ENCODE peak calls at places on chromosomes 2 and 18, in ten cellular contexts. U is fibroblast of lung; E is activated B cell treated with CpG ODN at 0.5 μM for 24 hours; F is frontal cortex; I is Calu3; T is CD4-positive, alpha-beta T cell; J is AG08396; P is GM10248; O is CD8-positive, alpha-beta memory T cell; G is NB4. A is an unnamed sample.

GRCh38 chr2:135532581-135532980 is 1.3 kb downstream of the R3HDM1 start:
- DNase-seq in U (peak), E (no peak), F (no peak), I (no peak), T (no peak), J (no peak), P (no peak), O (no peak), G (no peak), A (no peak)

GRCh38 chr2:71526131-71526530 is 72.8 kb downstream of the DYSF start:
- DNase-seq in U (no peak), E (no peak), F (no peak), I (no peak), T (no peak), J (no peak), P (no peak), O (no peak), G (no peak), A (no peak)

GRCh38 chr2:212726403-212726802 is 187.8 kb upstream of the ERBB4 start:
- DNase-seq in U (no peak), E (no peak), F (no peak), I (no peak), T (no peak), J (no peak), P (no peak), O (no peak), G (no peak), A (no peak)

GRCh38 chr2:119008108-119008507 is 66.1 kb downstream of the MARCO start:
- DNase-seq in U (no peak), E (no peak), F (no peak), I (no peak), T (no peak), J (no peak), P (no peak), O (no peak), G (peak), A (no peak)

GRCh38 chr2:81858998-81859397 is 1554.4 kb upstream of the LRRTM1 start:
- DNase-seq in U (no peak), E (no peak), F (no peak), I (no peak), T (no peak), J (no peak), P (no peak), O (no peak), G (peak), A (no peak)

GRCh38 chr2:203706403-203706802 is at the start of gene CD28:
- DNase-seq in U (no peak), E (peak), F (no peak), I (no peak), T (peak), J (no peak), P (peak), O (peak), G (no peak), A (no peak)

GRCh38 chr2:3953117-3953516 is 249.7 kb downstream of the DCDC2C start:
- DNase-seq in U (no peak), E (no peak), F (no peak), I (no peak), T (no peak), J (no peak), P (no peak), O (no peak), G (no peak), A (no peak)

GRCh38 chr2:6664662-6665061 is 201.0 kb downstream of the CMPK2 start:
- DNase-seq in U (no peak), E (no peak), F (no peak), I (no peak), T (no peak), J (no peak), P (no peak), O (no peak), G (no peak), A (no peak)

GRCh38 chr2:228700638-228701037 is 519.2 kb upstream of the SPHKAP start:
- DNase-seq in U (peak), E (no peak), F (no peak), I (no peak), T (no peak), J (peak), P (no peak), O (no peak), G (no peak), A (no peak)

GRCh38 chr2:167827352-167828097 is 419.9 kb downstream of the STK39 start:
- DNase-seq in U (no peak), E (no peak), F (no peak), I (no peak), T (no peak), J (no peak), P (no peak), O (no peak), G (no peak), A (no peak)

GRCh38 chr18:44729631-44730101 is 49.0 kb downstream of the SETBP1 start:
- DNase-seq in U (peak), E (no peak), F (no peak), I (no peak), T (no peak), J (peak), P (no peak), O (no peak), G (peak), A (no peak)

GRCh38 chr2:221410487-221410886 is 161.6 kb downstream of the EPHA4 start:
- DNase-seq in U (no peak), E (no peak), F (no peak), I (no peak), T (no peak), J (no peak), P (no peak), O (no peak), G (no peak), A (no peak)

GRCh38 chr18:77044866-77045664 is 87.5 kb downstream of the MBP start:
- DNase-seq in U (no peak), E (no peak), F (no peak), I (no peak), T (no peak), J (no peak), P (no peak), O (no peak), G (no peak), A (no peak)

GRCh38 chr2:209864716-209865295 is 93.2 kb downstream of the UNC80 start:
- DNase-seq in U (no peak), E (no peak), F (no peak), I (no peak), T (no peak), J (no peak), P (no peak), O (no peak), G (no peak), A (no peak)

GRCh38 chr2:201698588-201699226 is at the start of gene MPP4:
- DNase-seq in U (peak), E (no peak), F (no peak), I (no peak), T (no peak), J (no peak), P (no peak), O (no peak), G (no peak), A (no peak)

GRCh38 chr2:152367547-152368250 is 32.7 kb downstream of the FMNL2 start:
- DNase-seq in U (peak), E (no peak), F (no peak), I (no peak), T (no peak), J (no peak), P (peak), O (no peak), G (no peak), A (no peak)

GRCh38 chr18:62118324-62118723 is 68.5 kb downstream of the PIGN start:
- DNase-seq in U (peak), E (no peak), F (no peak), I (no peak), T (no peak), J (peak), P (no peak), O (no peak), G (no peak), A (no peak)

GRCh38 chr2:8525582-8526402 is 156.1 kb upstream of the ID2 start:
- DNase-seq in U (peak), E (no peak), F (peak), I (peak), T (no peak), J (no peak), P (peak), O (no peak), G (peak), A (peak)

GRCh38 chr18:74373428-74373827 is 57.8 kb downstream of the C18orf63 start:
- DNase-seq in U (no peak), E (no peak), F (no peak), I (no peak), T (peak), J (no peak), P (no peak), O (peak), G (no peak), A (no peak)

GRCh38 chr2:25339791-25340339 is 1.9 kb downstream of the DNMT3A start:
- DNase-seq in U (no peak), E (no peak), F (no peak), I (no peak), T (no peak), J (no peak), P (no peak), O (peak), G (no peak), A (no peak)

GRCh38 chr2:46547223-46548102 is 68.1 kb downstream of the TMEM247 start:
- DNase-seq in U (no peak), E (no peak), F (no peak), I (no peak), T (no peak), J (no peak), P (no peak), O (no peak), G (peak), A (no peak)

GRCh38 chr2:37454851-37455762 is 110.7 kb downstream of the QPCT start:
- DNase-seq in U (peak), E (no peak), F (no peak), I (no peak), T (no peak), J (no peak), P (no peak), O (no peak), G (no peak), A (no peak)

GRCh38 chr2:106561356-106561755 is 74.2 kb downstream of the CD8B2 start:
- DNase-seq in U (no peak), E (no peak), F (no peak), I (no peak), T (no peak), J (no peak), P (no peak), O (no peak), G (no peak), A (no peak)

GRCh38 chr2:48712151-48712550 is 43.4 kb downstream of the LHCGR start:
- DNase-seq in U (no peak), E (no peak), F (no peak), I (no peak), T (no peak), J (no peak), P (no peak), O (no peak), G (no peak), A (no peak)

GRCh38 chr2:179991344-179991743 is 15.8 kb downstream of the CWC22 start:
- DNase-seq in U (no peak), E (no peak), F (no peak), I (peak), T (no peak), J (no peak), P (no peak), O (no peak), G (peak), A (no peak)

GRCh38 chr18:31102020-31102684 is at the start of gene DSC2:
- DNase-seq in U (no peak), E (no peak), F (peak), I (peak), T (no peak), J (no peak), P (peak), O (no peak), G (no peak), A (no peak)

GRCh38 chr2:78201064-78201575 is 678.9 kb upstream of the LRRTM4 start:
- DNase-seq in U (no peak), E (no peak), F (no peak), I (no peak), T (no peak), J (no peak), P (no peak), O (no peak), G (no peak), A (no peak)

GRCh38 chr18:58863539-58864145 is 1.0 kb upstream of the ZNF532 start:
- DNase-seq in U (peak), E (peak), F (peak), I (peak), T (peak), J (peak), P (peak), O (peak), G (no peak), A (peak)